ENCODE peak calls at places on chromosomes 12 and 14, in eight cellular contexts. One of them, this sample, is unnamed.

GRCh38 chr14:44763356-44763755 is 198.4 kb downstream of the KLHL28 start:
- DNase-seq in foreskin fibroblast: no peak
- DNase-seq in NCI-H345: no peak
- DNase-seq in AML-193: no peak
- DNase-seq in ELR: no peak
- DNase-seq in Peyer's patch: no peak
- DNase-seq in left colon: no peak
- DNase-seq in stimulated activated CD4-positive, alpha-beta T cell treated with anti-CD3 and anti-CD28 coated beads, Interleukin-2, amount 100 ng/mL, for 4 hours: no peak
- DNase-seq in this sample: no peak

GRCh38 chr14:90521121-90521929 is 124.5 kb downstream of the CALM1 start:
- DNase-seq in foreskin fibroblast: no peak
- DNase-seq in NCI-H345: peak; percentile 59
- DNase-seq in AML-193: no peak
- DNase-seq in ELR: no peak
- DNase-seq in Peyer's patch: no peak
- DNase-seq in left colon: no peak
- DNase-seq in stimulated activated CD4-positive, alpha-beta T cell treated with anti-CD3 and anti-CD28 coated beads, Interleukin-2, amount 100 ng/mL, for 4 hours: no peak
- DNase-seq in this sample: no peak

GRCh38 chr12:5614206-5614605 is 182.3 kb downstream of the NTF3 start:
- DNase-seq in foreskin fibroblast: no peak
- DNase-seq in NCI-H345: no peak
- DNase-seq in AML-193: no peak
- DNase-seq in ELR: no peak
- DNase-seq in Peyer's patch: no peak
- DNase-seq in left colon: no peak
- DNase-seq in stimulated activated CD4-positive, alpha-beta T cell treated with anti-CD3 and anti-CD28 coated beads, Interleukin-2, amount 100 ng/mL, for 4 hours: no peak
- DNase-seq in this sample: peak; percentile 18

GRCh38 chr14:76514599-76514998 is 138.7 kb downstream of the ESRRB start:
- DNase-seq in foreskin fibroblast: no peak
- DNase-seq in NCI-H345: peak; percentile 47
- DNase-seq in AML-193: peak; percentile 68
- DNase-seq in ELR: peak; percentile 25
- DNase-seq in Peyer's patch: no peak
- DNase-seq in left colon: peak; percentile 8
- DNase-seq in stimulated activated CD4-positive, alpha-beta T cell treated with anti-CD3 and anti-CD28 coated beads, Interleukin-2, amount 100 ng/mL, for 4 hours: no peak
- DNase-seq in this sample: no peak

GRCh38 chr12:96368687-96369086 is 31.6 kb downstream of the CDK17 start:
- DNase-seq in foreskin fibroblast: no peak
- DNase-seq in NCI-H345: no peak
- DNase-seq in AML-193: no peak
- DNase-seq in ELR: no peak
- DNase-seq in Peyer's patch: no peak
- DNase-seq in left colon: no peak
- DNase-seq in stimulated activated CD4-positive, alpha-beta T cell treated with anti-CD3 and anti-CD28 coated beads, Interleukin-2, amount 100 ng/mL, for 4 hours: no peak
- DNase-seq in this sample: no peak

GRCh38 chr14:92702441-92702918 is 45.9 kb downstream of the LGMN start:
- DNase-seq in foreskin fibroblast: no peak
- DNase-seq in NCI-H345: no peak
- DNase-seq in AML-193: peak; percentile 33
- DNase-seq in ELR: no peak
- DNase-seq in Peyer's patch: peak; percentile 48
- DNase-seq in left colon: no peak
- DNase-seq in stimulated activated CD4-positive, alpha-beta T cell treated with anti-CD3 and anti-CD28 coated beads, Interleukin-2, amount 100 ng/mL, for 4 hours: no peak
- DNase-seq in this sample: no peak

GRCh38 chr14:22510527-22511110 is 78.4 kb downstream of the DAD1 start:
- DNase-seq in foreskin fibroblast: no peak
- DNase-seq in NCI-H345: no peak
- DNase-seq in AML-193: no peak
- DNase-seq in ELR: no peak
- DNase-seq in Peyer's patch: no peak
- DNase-seq in left colon: no peak
- DNase-seq in stimulated activated CD4-positive, alpha-beta T cell treated with anti-CD3 and anti-CD28 coated beads, Interleukin-2, amount 100 ng/mL, for 4 hours: no peak
- DNase-seq in this sample: no peak

GRCh38 chr12:46774011-46774633 is 51.7 kb downstream of the SLC38A4 start:
- DNase-seq in foreskin fibroblast: peak; percentile 44
- DNase-seq in NCI-H345: no peak
- DNase-seq in AML-193: no peak
- DNase-seq in ELR: peak; percentile 53
- DNase-seq in Peyer's patch: no peak
- DNase-seq in left colon: no peak
- DNase-seq in stimulated activated CD4-positive, alpha-beta T cell treated with anti-CD3 and anti-CD28 coated beads, Interleukin-2, amount 100 ng/mL, for 4 hours: no peak
- DNase-seq in this sample: no peak

GRCh38 chr12:64385468-64385867 is 5.1 kb downstream of the C12orf56 start:
- DNase-seq in foreskin fibroblast: peak; percentile 44
- DNase-seq in NCI-H345: no peak
- DNase-seq in AML-193: no peak
- DNase-seq in ELR: peak; percentile 90
- DNase-seq in Peyer's patch: no peak
- DNase-seq in left colon: no peak
- DNase-seq in stimulated activated CD4-positive, alpha-beta T cell treated with anti-CD3 and anti-CD28 coated beads, Interleukin-2, amount 100 ng/mL, for 4 hours: no peak
- DNase-seq in this sample: peak; percentile 56

GRCh38 chr12:30898846-30899245 is 27.7 kb upstream of the TSPAN11 start:
- DNase-seq in foreskin fibroblast: no peak
- DNase-seq in NCI-H345: no peak
- DNase-seq in AML-193: no peak
- DNase-seq in ELR: no peak
- DNase-seq in Peyer's patch: no peak
- DNase-seq in left colon: no peak
- DNase-seq in stimulated activated CD4-positive, alpha-beta T cell treated with anti-CD3 and anti-CD28 coated beads, Interleukin-2, amount 100 ng/mL, for 4 hours: no peak
- DNase-seq in this sample: no peak

GRCh38 chr14:73526036-73526984 is 10.6 kb upstream of the ACOT1 start:
- DNase-seq in foreskin fibroblast: peak; percentile 21
- DNase-seq in NCI-H345: no peak
- DNase-seq in AML-193: no peak
- DNase-seq in ELR: peak; percentile 63
- DNase-seq in Peyer's patch: no peak
- DNase-seq in left colon: no peak
- DNase-seq in stimulated activated CD4-positive, alpha-beta T cell treated with anti-CD3 and anti-CD28 coated beads, Interleukin-2, amount 100 ng/mL, for 4 hours: no peak
- DNase-seq in this sample: peak; percentile 77

GRCh38 chr12:94172031-94172430 is 23.7 kb downstream of the PLXNC1 start:
- DNase-seq in foreskin fibroblast: no peak
- DNase-seq in NCI-H345: no peak
- DNase-seq in AML-193: no peak
- DNase-seq in ELR: peak; percentile 60
- DNase-seq in Peyer's patch: no peak
- DNase-seq in left colon: no peak
- DNase-seq in stimulated activated CD4-positive, alpha-beta T cell treated with anti-CD3 and anti-CD28 coated beads, Interleukin-2, amount 100 ng/mL, for 4 hours: no peak
- DNase-seq in this sample: no peak

GRCh38 chr12:70365398-70365647 is 767 bp upstream of the KCNMB4 start:
- DNase-seq in foreskin fibroblast: no peak
- DNase-seq in NCI-H345: no peak
- DNase-seq in AML-193: no peak
- DNase-seq in ELR: no peak
- DNase-seq in Peyer's patch: no peak
- DNase-seq in left colon: no peak
- DNase-seq in stimulated activated CD4-positive, alpha-beta T cell treated with anti-CD3 and anti-CD28 coated beads, Interleukin-2, amount 100 ng/mL, for 4 hours: no peak
- DNase-seq in this sample: no peak

GRCh38 chr12:26787125-26787495 is 45.9 kb downstream of the ITPR2 start:
- DNase-seq in foreskin fibroblast: peak; percentile 62
- DNase-seq in NCI-H345: no peak
- DNase-seq in AML-193: no peak
- DNase-seq in ELR: peak; percentile 84
- DNase-seq in Peyer's patch: no peak
- DNase-seq in left colon: no peak
- DNase-seq in stimulated activated CD4-positive, alpha-beta T cell treated with anti-CD3 and anti-CD28 coated beads, Interleukin-2, amount 100 ng/mL, for 4 hours: no peak
- DNase-seq in this sample: peak; percentile 85

This sample was measured in stromal cell of bone marrow.